ENCODE peak calls at places on chromosomes 3 and 15, in eight cellular contexts. One of them, this sample, is unnamed.

GRCh38 chr15:68310178-68310810 is 32.7 kb downstream of the FEM1B start:
- DNase-seq in tibial artery: peak; percentile 41
- DNase-seq in heart left ventricle: peak; percentile 57
- DNase-seq in aorta: no peak
- DNase-seq in CD8-positive, alpha-beta T cell: no peak
- DNase-seq in MM.1S: no peak
- DNase-seq in heart right ventricle: peak; percentile 36
- DNase-seq in esophagus squamous epithelium: no peak
- DNase-seq in this sample: no peak

GRCh38 chr15:87850916-87851315 is 405.6 kb downstream of the NTRK3 start:
- DNase-seq in aorta: no peak
- DNase-seq in tibial artery: no peak
- DNase-seq in MM.1S: no peak
- DNase-seq in esophagus squamous epithelium: no peak
- DNase-seq in heart left ventricle: no peak
- DNase-seq in CD8-positive, alpha-beta T cell: no peak
- DNase-seq in heart right ventricle: peak; percentile 16
- DNase-seq in this sample: no peak

GRCh38 chr15:100245496-100245838 is 96.3 kb downstream of the ADAMTS17 start:
- DNase-seq in CD8-positive, alpha-beta T cell: no peak
- DNase-seq in heart right ventricle: no peak
- DNase-seq in MM.1S: no peak
- DNase-seq in esophagus squamous epithelium: no peak
- DNase-seq in heart left ventricle: no peak
- DNase-seq in tibial artery: no peak
- DNase-seq in aorta: no peak
- DNase-seq in this sample: no peak

GRCh38 chr3:135170732-135171131 is 375.7 kb downstream of the EPHB1 start:
- DNase-seq in tibial artery: no peak
- DNase-seq in CD8-positive, alpha-beta T cell: no peak
- DNase-seq in heart left ventricle: no peak
- DNase-seq in aorta: no peak
- DNase-seq in MM.1S: no peak
- DNase-seq in heart right ventricle: no peak
- DNase-seq in esophagus squamous epithelium: no peak
- DNase-seq in this sample: no peak

GRCh38 chr3:31639828-31640227 is 107.1 kb downstream of the STT3B start:
- DNase-seq in tibial artery: no peak
- DNase-seq in esophagus squamous epithelium: no peak
- DNase-seq in heart right ventricle: no peak
- DNase-seq in MM.1S: no peak
- DNase-seq in aorta: no peak
- DNase-seq in CD8-positive, alpha-beta T cell: no peak
- DNase-seq in heart left ventricle: no peak
- DNase-seq in this sample: no peak

GRCh38 chr3:50580683-50581458 is 11.5 kb downstream of the HEMK1 start:
- DNase-seq in heart right ventricle: peak; percentile 3
- DNase-seq in aorta: no peak
- DNase-seq in esophagus squamous epithelium: no peak
- DNase-seq in MM.1S: no peak
- DNase-seq in tibial artery: no peak
- DNase-seq in CD8-positive, alpha-beta T cell: no peak
- DNase-seq in heart left ventricle: no peak
- DNase-seq in this sample: no peak

GRCh38 chr3:33389908-33390307 is 50.3 kb downstream of the UBP1 start:
- DNase-seq in heart right ventricle: no peak
- DNase-seq in aorta: no peak
- DNase-seq in CD8-positive, alpha-beta T cell: no peak
- DNase-seq in esophagus squamous epithelium: no peak
- DNase-seq in MM.1S: no peak
- DNase-seq in tibial artery: no peak
- DNase-seq in heart left ventricle: no peak
- DNase-seq in this sample: no peak

GRCh38 chr15:38559908-38560307 is 4.7 kb downstream of the RASGRP1 start:
- DNase-seq in heart right ventricle: no peak
- DNase-seq in aorta: no peak
- DNase-seq in CD8-positive, alpha-beta T cell: no peak
- DNase-seq in tibial artery: no peak
- DNase-seq in esophagus squamous epithelium: no peak
- DNase-seq in heart left ventricle: no peak
- DNase-seq in MM.1S: no peak
- DNase-seq in this sample: no peak

DNA sequence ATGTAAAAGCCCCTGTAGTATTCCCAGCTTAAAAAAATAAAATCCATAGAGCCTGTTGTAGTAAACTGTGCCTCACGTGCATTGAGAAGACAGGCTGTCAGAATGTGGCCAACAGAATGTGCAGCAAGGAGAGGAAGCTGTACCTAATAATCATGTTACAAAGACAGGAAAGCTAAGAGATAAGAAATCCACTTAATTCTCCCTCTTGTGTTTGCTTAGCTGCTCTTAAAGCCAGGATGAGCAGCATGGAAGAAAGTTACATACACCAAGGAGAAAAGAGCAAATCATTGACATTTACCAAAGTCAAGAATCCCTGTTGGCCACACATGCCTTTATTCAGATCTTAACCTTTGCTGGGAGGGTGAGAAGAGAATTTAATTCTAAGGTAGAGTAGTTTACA is 85.9 kb downstream of the TNIK start:
- DNase-seq in tibial artery: no peak
- DNase-seq in heart right ventricle: no peak
- DNase-seq in CD8-positive, alpha-beta T cell: no peak
- DNase-seq in heart left ventricle: no peak
- DNase-seq in MM.1S: no peak
- DNase-seq in aorta: no peak
- DNase-seq in esophagus squamous epithelium: no peak
- DNase-seq in this sample: no peak
- H3K4me1 ChIP-seq in tibial artery: peaks cover 8% of the 10 kb centered on the region
- H3K4me1 ChIP-seq in heart right ventricle: peaks cover 13% of the 10 kb centered on the region
- H3K4me1 ChIP-seq in CD8-positive, alpha-beta T cell: peaks cover 14% of the 10 kb centered on the region
- H3K4me1 ChIP-seq in heart left ventricle: peaks cover 45% of the 10 kb centered on the region
- H3K4me1 ChIP-seq in MM.1S: peaks cover 39% of the 10 kb centered on the region
- H3K4me1 ChIP-seq in aorta: no peaks in the 10 kb centered on the region
- H3K4me1 ChIP-seq in esophagus squamous epithelium: peaks cover 8% of the 10 kb centered on the region
- H3K4me1 ChIP-seq in this sample: peaks cover 49% of the 10 kb centered on the region

DNA sequence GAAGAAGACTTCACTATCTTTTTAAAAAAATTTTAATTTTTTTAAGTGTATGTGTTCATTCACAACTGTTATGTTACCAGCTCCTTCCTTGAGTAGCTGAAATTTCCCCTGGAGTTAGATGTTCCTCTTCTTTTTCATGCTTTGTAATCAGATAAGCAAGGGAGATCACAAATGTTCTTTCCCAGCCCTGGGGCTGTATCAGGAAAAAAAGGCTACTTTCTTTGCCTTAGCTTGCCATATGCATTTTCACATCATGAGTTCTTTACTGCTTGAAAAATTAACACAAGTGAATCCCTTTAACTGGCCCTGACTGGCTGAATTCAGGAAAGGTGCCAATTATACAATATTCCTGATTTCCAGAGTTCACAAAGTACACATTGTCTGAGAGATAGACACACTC is 353.2 kb upstream of the ATP11B start:
- DNase-seq in CD8-positive, alpha-beta T cell: no peak
- DNase-seq in MM.1S: no peak
- DNase-seq in heart right ventricle: no peak
- DNase-seq in heart left ventricle: no peak
- DNase-seq in aorta: no peak
- DNase-seq in esophagus squamous epithelium: no peak
- DNase-seq in tibial artery: no peak
- DNase-seq in this sample: no peak
- H3K27ac ChIP-seq in CD8-positive, alpha-beta T cell: no peak overlapping the region
- H3K27ac ChIP-seq in MM.1S: no peak overlapping the region
- H3K27ac ChIP-seq in heart right ventricle: no peak overlapping the region
- H3K27ac ChIP-seq in heart left ventricle: no peak overlapping the region
- H3K27ac ChIP-seq in aorta: no peak overlapping the region
- H3K27ac ChIP-seq in esophagus squamous epithelium: no peak overlapping the region
- H3K27ac ChIP-seq in tibial artery: no peak overlapping the region
- H3K27ac ChIP-seq in this sample: no peak overlapping the region

GRCh38 chr15:94232107-94232506 is 746 bp downstream of the MCTP2 start:
- DNase-seq in heart left ventricle: no peak
- DNase-seq in tibial artery: no peak
- DNase-seq in aorta: no peak
- DNase-seq in MM.1S: no peak
- DNase-seq in CD8-positive, alpha-beta T cell: no peak
- DNase-seq in esophagus squamous epithelium: no peak
- DNase-seq in heart right ventricle: no peak
- DNase-seq in this sample: no peak
- H3K4me1 ChIP-seq in heart left ventricle: peaks cover 54% of the 10 kb centered on the region
- H3K4me1 ChIP-seq in tibial artery: peaks cover 7% of the 10 kb centered on the region
- H3K4me1 ChIP-seq in aorta: no peaks in the 10 kb centered on the region
- H3K4me1 ChIP-seq in MM.1S: peaks cover 25% of the 10 kb centered on the region
- H3K4me1 ChIP-seq in CD8-positive, alpha-beta T cell: peaks cover 32% of the 10 kb centered on the region
- H3K4me1 ChIP-seq in esophagus squamous epithelium: peaks cover 24% of the 10 kb centered on the region
- H3K4me1 ChIP-seq in heart right ventricle: peaks cover 4% of the 10 kb centered on the region
- H3K4me1 ChIP-seq in this sample: no peaks in the 10 kb centered on the region

DNA sequence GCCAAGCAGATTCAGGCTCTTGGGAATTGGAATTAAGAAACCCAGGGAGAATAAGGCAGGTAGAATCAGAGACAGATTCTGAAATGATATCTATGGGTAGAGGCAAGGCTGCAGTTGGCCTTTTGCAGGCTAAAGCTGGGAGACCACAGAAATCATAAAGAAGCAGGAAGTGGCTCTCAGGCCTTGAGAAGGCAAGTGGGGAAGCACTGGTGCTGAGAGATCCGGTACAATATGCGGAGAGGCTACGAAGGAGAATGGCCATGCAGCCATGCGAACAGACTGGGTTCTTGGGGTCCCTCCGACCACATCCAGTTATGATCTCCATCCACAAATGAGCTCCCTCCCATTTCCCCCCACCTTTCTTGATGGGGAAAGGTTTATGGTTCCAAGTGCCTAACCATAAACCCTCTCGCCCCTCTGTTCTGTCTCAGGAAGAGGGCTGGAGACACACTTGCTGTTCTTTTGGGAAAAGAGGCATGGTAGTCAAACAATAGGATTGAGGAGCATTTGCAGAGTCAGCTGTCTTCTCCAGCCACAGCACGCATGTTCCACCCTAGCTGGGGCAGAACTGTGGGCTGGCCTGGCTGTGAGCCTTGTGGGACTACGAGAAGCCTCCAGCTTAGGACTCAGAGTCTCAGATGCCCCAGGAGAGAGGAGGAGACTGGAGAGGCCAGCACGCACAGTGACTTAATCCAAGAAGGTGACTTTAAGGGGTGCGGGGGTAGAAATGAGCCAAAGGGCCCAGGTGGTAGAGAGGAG is 99.6 kb downstream of the RPLP1 start:
- DNase-seq in aorta: no peak
- DNase-seq in heart right ventricle: no peak
- DNase-seq in heart left ventricle: no peak
- DNase-seq in esophagus squamous epithelium: no peak
- DNase-seq in MM.1S: no peak
- DNase-seq in CD8-positive, alpha-beta T cell: no peak
- DNase-seq in tibial artery: no peak
- DNase-seq in this sample: no peak
- H3K27ac ChIP-seq in aorta: no peak overlapping the region
- H3K27ac ChIP-seq in heart right ventricle: no peak overlapping the region
- H3K27ac ChIP-seq in heart left ventricle: no peak overlapping the region
- H3K27ac ChIP-seq in esophagus squamous epithelium: no peak overlapping the region
- H3K27ac ChIP-seq in MM.1S: no peak overlapping the region
- H3K27ac ChIP-seq in CD8-positive, alpha-beta T cell: no peak overlapping the region
- H3K27ac ChIP-seq in tibial artery: no peak overlapping the region
- H3K27ac ChIP-seq in this sample: no peak overlapping the region

GRCh38 chr3:149584236-149584635 is 73.6 kb downstream of the WWTR1 start:
- DNase-seq in heart left ventricle: no peak
- DNase-seq in heart right ventricle: no peak
- DNase-seq in aorta: no peak
- DNase-seq in esophagus squamous epithelium: no peak
- DNase-seq in MM.1S: no peak
- DNase-seq in tibial artery: no peak
- DNase-seq in CD8-positive, alpha-beta T cell: no peak
- DNase-seq in this sample: no peak

GRCh38 chr3:149586871-149587270 is 71.0 kb downstream of the WWTR1 start:
- DNase-seq in CD8-positive, alpha-beta T cell: no peak
- DNase-seq in heart left ventricle: no peak
- DNase-seq in esophagus squamous epithelium: no peak
- DNase-seq in aorta: no peak
- DNase-seq in heart right ventricle: no peak
- DNase-seq in tibial artery: no peak
- DNase-seq in MM.1S: no peak
- DNase-seq in this sample: no peak

GRCh38 chr3:149582395-149582794 is 75.4 kb downstream of the WWTR1 start:
- DNase-seq in MM.1S: no peak
- DNase-seq in esophagus squamous epithelium: no peak
- DNase-seq in heart right ventricle: no peak
- DNase-seq in heart left ventricle: no peak
- DNase-seq in tibial artery: no peak
- DNase-seq in aorta: no peak
- DNase-seq in CD8-positive, alpha-beta T cell: no peak
- DNase-seq in this sample: no peak

GRCh38 chr3:149587383-149587782 is 70.4 kb downstream of the WWTR1 start:
- DNase-seq in CD8-positive, alpha-beta T cell: no peak
- DNase-seq in heart right ventricle: no peak
- DNase-seq in heart left ventricle: no peak
- DNase-seq in MM.1S: no peak
- DNase-seq in esophagus squamous epithelium: no peak
- DNase-seq in tibial artery: no peak
- DNase-seq in aorta: no peak
- DNase-seq in this sample: no peak

GRCh38 chr3:149585401-149585726 is 72.5 kb downstream of the WWTR1 start:
- DNase-seq in CD8-positive, alpha-beta T cell: no peak
- DNase-seq in heart left ventricle: no peak
- DNase-seq in heart right ventricle: no peak
- DNase-seq in MM.1S: peak; percentile 96
- DNase-seq in tibial artery: no peak
- DNase-seq in aorta: no peak
- DNase-seq in esophagus squamous epithelium: no peak
- DNase-seq in this sample: no peak
- H3K4me1 ChIP-seq in CD8-positive, alpha-beta T cell: no peaks in the 10 kb centered on the region
- H3K4me1 ChIP-seq in heart left ventricle: peaks cover 65% of the 10 kb centered on the region
- H3K4me1 ChIP-seq in heart right ventricle: peaks cover 59% of the 10 kb centered on the region
- H3K4me1 ChIP-seq in MM.1S: peaks cover 24% of the 10 kb centered on the region
- H3K4me1 ChIP-seq in tibial artery: peaks cover 71% of the 10 kb centered on the region
- H3K4me1 ChIP-seq in aorta: peaks cover 20% of the 10 kb centered on the region
- H3K4me1 ChIP-seq in esophagus squamous epithelium: peaks cover 63% of the 10 kb centered on the region
- H3K4me1 ChIP-seq in this sample: peaks cover 67% of the 10 kb centered on the region

DNA sequence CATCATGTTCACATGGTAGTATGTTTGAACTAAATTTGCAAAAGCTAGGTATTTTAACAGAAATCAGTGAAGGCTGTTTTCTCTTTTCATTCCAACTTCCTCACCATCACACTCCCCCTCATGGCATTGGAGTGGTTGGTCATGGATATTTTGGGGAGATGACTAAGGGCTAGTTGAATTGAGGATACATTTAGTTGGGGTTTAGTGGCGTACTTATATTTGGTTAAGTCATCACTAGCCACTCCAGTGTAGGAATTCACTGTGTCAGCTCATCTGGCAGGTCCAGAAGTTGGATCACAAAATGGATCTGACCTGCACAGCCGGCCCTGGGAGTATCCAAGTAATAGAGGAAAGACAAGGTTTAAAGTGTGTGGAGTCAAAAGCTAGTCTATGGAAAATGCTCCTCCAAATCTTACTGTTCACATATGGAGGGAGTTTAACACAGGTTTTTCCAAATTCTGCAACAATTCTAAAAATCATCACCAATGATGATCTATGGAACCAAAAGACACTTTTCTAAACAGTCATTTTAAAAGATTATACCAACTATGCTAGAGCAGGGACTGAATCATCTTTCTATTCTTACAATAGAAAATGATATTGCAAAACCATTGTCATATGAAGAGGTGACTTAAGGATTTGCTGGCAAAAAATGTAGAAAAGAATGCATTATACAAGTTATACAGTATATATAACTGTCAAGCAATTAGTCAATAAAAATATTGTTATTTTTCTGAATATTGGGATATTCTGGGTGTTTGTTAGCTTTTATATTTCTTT is 247.8 kb upstream of the PEX5L start:
- DNase-seq in esophagus squamous epithelium: no peak
- DNase-seq in MM.1S: no peak
- DNase-seq in heart left ventricle: no peak
- DNase-seq in CD8-positive, alpha-beta T cell: no peak
- DNase-seq in aorta: no peak
- DNase-seq in tibial artery: no peak
- DNase-seq in heart right ventricle: no peak
- DNase-seq in this sample: no peak
- H3K27ac ChIP-seq in esophagus squamous epithelium: no peak overlapping the region
- H3K27ac ChIP-seq in MM.1S: no peak overlapping the region
- H3K27ac ChIP-seq in heart left ventricle: no peak overlapping the region
- H3K27ac ChIP-seq in CD8-positive, alpha-beta T cell: no peak overlapping the region
- H3K27ac ChIP-seq in aorta: no peak overlapping the region
- H3K27ac ChIP-seq in tibial artery: no peak overlapping the region
- H3K27ac ChIP-seq in heart right ventricle: no peak overlapping the region
- H3K27ac ChIP-seq in this sample: peak overlapping the region; percentile 38